ENCODE peak calls at places on chromosomes 16 and 17, in six cellular contexts. One of them, this sample, is unnamed.

GRCh38 chr16:24652209-24652712 is 77.2 kb upstream of the TNRC6A start:
- DNase-seq in GM12891: no peak
- DNase-seq in K562: no peak
- DNase-seq in SK-N-SH: peak; percentile 30
- DNase-seq in HepG2: no peak
- DNase-seq in GM12878: no peak
- DNase-seq in this sample: no peak

GRCh38 chr16:53183442-53183841 is 128.7 kb downstream of the CHD9 start:
- DNase-seq in GM12891: no peak
- DNase-seq in K562: no peak
- DNase-seq in SK-N-SH: no peak
- DNase-seq in HepG2: peak; percentile 21
- DNase-seq in GM12878: no peak
- DNase-seq in this sample: no peak

GRCh38 chr16:58727796-58728568 is 6.1 kb downstream of the GOT2 start:
- DNase-seq in GM12891: no peak
- DNase-seq in K562: no peak
- DNase-seq in SK-N-SH: no peak
- DNase-seq in HepG2: no peak
- DNase-seq in GM12878: no peak
- DNase-seq in this sample: no peak

GRCh38 chr17:75950850-75951554 is 10.2 kb upstream of the FBF1 start:
- DNase-seq in GM12891: no peak
- DNase-seq in K562: no peak
- DNase-seq in SK-N-SH: no peak
- DNase-seq in HepG2: no peak
- DNase-seq in GM12878: no peak
- DNase-seq in this sample: no peak

GRCh38 chr16:5615868-5616642 is 518.5 kb upstream of the EEF2KMT start:
- DNase-seq in GM12891: peak; percentile 51
- DNase-seq in K562: peak; percentile 89
- DNase-seq in SK-N-SH: peak; percentile 84
- DNase-seq in HepG2: peak; percentile 35
- DNase-seq in GM12878: no peak
- DNase-seq in this sample: peak; percentile 33

GRCh38 chr16:13435415-13435814 is 484.5 kb upstream of the ERCC4 start:
- DNase-seq in GM12891: no peak
- DNase-seq in K562: no peak
- DNase-seq in SK-N-SH: no peak
- DNase-seq in HepG2: no peak
- DNase-seq in GM12878: no peak
- DNase-seq in this sample: no peak

GRCh38 chr16:15660203-15660601 is 10.2 kb downstream of the NDE1 start:
- DNase-seq in GM12891: no peak
- DNase-seq in K562: no peak
- DNase-seq in SK-N-SH: no peak
- DNase-seq in HepG2: peak; percentile 50
- DNase-seq in GM12878: no peak
- DNase-seq in this sample: no peak

GRCh38 chr17:44501866-44502265 is 1.3 kb downstream of the GPATCH8 start:
- DNase-seq in GM12891: no peak
- DNase-seq in K562: no peak
- DNase-seq in SK-N-SH: no peak
- DNase-seq in HepG2: no peak
- DNase-seq in GM12878: no peak
- DNase-seq in this sample: no peak

GRCh38 chr16:49528035-49528434 is 154.4 kb downstream of the C16orf78 start:
- DNase-seq in GM12891: no peak
- DNase-seq in K562: no peak
- DNase-seq in SK-N-SH: peak; percentile 83
- DNase-seq in HepG2: no peak
- DNase-seq in GM12878: no peak
- DNase-seq in this sample: no peak

GRCh38 chr17:48570325-48571023 is 7.7 kb downstream of the HOXB4 start:
- DNase-seq in GM12891: no peak
- DNase-seq in K562: peak; percentile 62
- DNase-seq in SK-N-SH: no peak
- DNase-seq in HepG2: no peak
- DNase-seq in GM12878: no peak
- DNase-seq in this sample: no peak

GRCh38 chr16:75086281-75086680 is 30.3 kb downstream of the LDHD start:
- DNase-seq in GM12891: no peak
- DNase-seq in K562: no peak
- DNase-seq in SK-N-SH: no peak
- DNase-seq in HepG2: no peak
- DNase-seq in GM12878: no peak
- DNase-seq in this sample: no peak

GRCh38 chr17:61508912-61509311 is 56.7 kb downstream of the TBX4 start:
- DNase-seq in GM12891: no peak
- DNase-seq in K562: no peak
- DNase-seq in SK-N-SH: no peak
- DNase-seq in HepG2: no peak
- DNase-seq in GM12878: no peak
- DNase-seq in this sample: no peak
- TF ChIP-seq POLR2AphosphoS5 in GM12891: no peak
- TF ChIP-seq POLR2AphosphoS5 in K562: no peak
- TF ChIP-seq POLR2AphosphoS5 in SK-N-SH: no peak
- TF ChIP-seq POLR2AphosphoS5 in HepG2: no peak
- TF ChIP-seq POLR2AphosphoS5 in GM12878: no peak
- TF ChIP-seq POLR2AphosphoS5 in this sample: no peak

GRCh38 chr16:82636958-82637357 is 10.2 kb downstream of the CDH13 start:
- DNase-seq in GM12891: no peak
- DNase-seq in K562: no peak
- DNase-seq in SK-N-SH: no peak
- DNase-seq in HepG2: no peak
- DNase-seq in GM12878: no peak
- DNase-seq in this sample: no peak

GRCh38 chr16:82639666-82640336 is 13.0 kb downstream of the CDH13 start:
- DNase-seq in GM12891: peak; percentile 46
- DNase-seq in K562: peak; percentile 62
- DNase-seq in SK-N-SH: peak; percentile 68
- DNase-seq in HepG2: peak; percentile 46
- DNase-seq in GM12878: no peak
- DNase-seq in this sample: no peak

GRCh38 chr16:82636485-82636884 is 9.7 kb downstream of the CDH13 start:
- DNase-seq in GM12891: no peak
- DNase-seq in K562: no peak
- DNase-seq in SK-N-SH: no peak
- DNase-seq in HepG2: no peak
- DNase-seq in GM12878: no peak
- DNase-seq in this sample: no peak

GRCh38 chr16:82639263-82639662 is 12.5 kb downstream of the CDH13 start:
- DNase-seq in GM12891: no peak
- DNase-seq in K562: no peak
- DNase-seq in SK-N-SH: no peak
- DNase-seq in HepG2: no peak
- DNase-seq in GM12878: no peak
- DNase-seq in this sample: no peak

DNA sequence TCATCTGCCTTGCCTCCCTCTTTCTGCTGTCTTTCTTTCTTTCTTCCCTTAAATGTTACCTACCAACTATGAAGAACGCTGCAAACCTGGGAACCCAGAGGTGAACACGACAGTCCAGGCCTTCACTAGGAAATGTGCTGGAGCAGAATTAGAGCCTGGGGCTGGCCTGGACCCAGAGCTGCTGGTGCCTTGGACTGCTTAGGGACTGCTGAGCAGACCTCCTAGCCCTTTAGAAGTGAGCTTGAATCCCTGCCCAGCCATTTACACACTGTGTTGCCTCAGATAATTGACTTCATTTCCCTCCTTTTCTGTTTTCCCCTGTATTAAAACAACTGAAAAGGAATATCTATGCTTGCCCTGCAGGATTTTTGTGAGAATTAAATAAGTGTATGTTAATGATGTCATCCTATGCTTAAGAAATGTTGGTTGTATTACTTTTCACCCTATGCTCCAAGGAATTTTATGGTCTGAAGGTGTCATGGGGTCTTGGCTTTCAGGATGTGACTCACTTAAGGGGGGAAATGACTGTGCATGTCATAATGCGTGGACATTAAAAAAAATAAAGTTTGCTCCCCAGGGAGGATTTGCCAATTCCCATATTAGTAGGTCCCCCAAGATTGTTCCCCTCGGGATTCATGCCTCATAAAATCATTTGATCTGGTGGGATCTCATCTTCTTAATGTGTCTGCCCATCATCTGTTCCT is 11.5 kb downstream of the CDH13 start:
- DNase-seq in GM12891: no peak
- DNase-seq in K562: no peak
- DNase-seq in SK-N-SH: no peak
- DNase-seq in HepG2: no peak
- DNase-seq in GM12878: no peak
- DNase-seq in this sample: no peak
- TF ChIP-seq TAF1 in GM12891: no peak
- TF ChIP-seq TAF1 in K562: no peak
- TF ChIP-seq TAF1 in SK-N-SH: no peak
- TF ChIP-seq TAF1 in HepG2: no peak
- TF ChIP-seq TAF1 in GM12878: no peak
- TF ChIP-seq TAF1 in this sample: no peak

GRCh38 chr17:67285360-67285759 is 40.4 kb upstream of the HELZ start:
- DNase-seq in GM12891: no peak
- DNase-seq in K562: no peak
- DNase-seq in SK-N-SH: no peak
- DNase-seq in HepG2: no peak
- DNase-seq in GM12878: no peak
- DNase-seq in this sample: no peak

GRCh38 chr17:67290994-67291362 is 46.0 kb upstream of the HELZ start:
- DNase-seq in GM12891: no peak
- DNase-seq in K562: no peak
- DNase-seq in SK-N-SH: peak; percentile 39
- DNase-seq in HepG2: no peak
- DNase-seq in GM12878: no peak
- DNase-seq in this sample: no peak

GRCh38 chr17:67290244-67290993 is 45.4 kb upstream of the HELZ start:
- DNase-seq in GM12891: no peak
- DNase-seq in K562: no peak
- DNase-seq in SK-N-SH: no peak
- DNase-seq in HepG2: no peak
- DNase-seq in GM12878: no peak
- DNase-seq in this sample: no peak

GRCh38 chr17:67293251-67294203 is 48.5 kb upstream of the HELZ start:
- DNase-seq in GM12891: peak; percentile 69
- DNase-seq in K562: peak; percentile 70
- DNase-seq in SK-N-SH: peak; percentile 62
- DNase-seq in HepG2: peak; percentile 72
- DNase-seq in GM12878: peak; percentile 4
- DNase-seq in this sample: peak; percentile 65

GRCh38 chr17:67289174-67289876 is 44.3 kb upstream of the HELZ start:
- DNase-seq in GM12891: no peak
- DNase-seq in K562: no peak
- DNase-seq in SK-N-SH: no peak
- DNase-seq in HepG2: no peak
- DNase-seq in GM12878: no peak
- DNase-seq in this sample: no peak
- TF ChIP-seq POLR2AphosphoS5 in GM12891: no peak
- TF ChIP-seq POLR2AphosphoS5 in K562: no peak
- TF ChIP-seq POLR2AphosphoS5 in SK-N-SH: no peak
- TF ChIP-seq POLR2AphosphoS5 in HepG2: no peak
- TF ChIP-seq POLR2AphosphoS5 in GM12878: no peak
- TF ChIP-seq POLR2AphosphoS5 in this sample: no peak

DNA sequence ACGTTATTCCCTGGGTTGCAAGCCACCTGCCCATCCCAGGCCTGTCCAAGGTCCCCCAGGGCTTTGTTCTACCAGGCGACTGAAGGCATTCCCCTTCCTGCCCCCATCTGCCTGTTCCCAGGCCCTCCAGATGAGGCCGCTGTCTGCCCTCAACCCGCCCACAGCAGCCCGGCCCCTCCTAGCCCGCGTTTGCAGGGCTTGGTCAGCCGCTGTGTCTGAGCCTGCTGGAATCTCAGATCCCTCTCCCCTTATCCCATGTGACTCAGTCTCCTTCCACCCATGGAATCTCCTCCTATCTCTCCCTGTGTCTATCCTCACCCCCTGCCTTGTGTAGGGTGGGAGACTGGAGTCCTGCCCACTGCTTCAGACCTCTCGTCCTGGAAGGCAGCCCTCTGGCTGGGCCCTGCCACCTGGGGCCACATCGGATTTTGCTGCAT is 186.0 kb upstream of the TNRC6C start:
- DNase-seq in GM12891: peak; percentile 75
- DNase-seq in K562: peak; percentile 84
- DNase-seq in SK-N-SH: peak; percentile 85
- DNase-seq in HepG2: peak; percentile 56
- DNase-seq in GM12878: no peak
- DNase-seq in this sample: peak; percentile 75
- TF ChIP-seq TAF1 in GM12891: no peak
- TF ChIP-seq TAF1 in K562: no peak
- TF ChIP-seq TAF1 in SK-N-SH: no peak
- TF ChIP-seq TAF1 in HepG2: no peak
- TF ChIP-seq TAF1 in GM12878: no peak
- TF ChIP-seq TAF1 in this sample: no peak

DNA sequence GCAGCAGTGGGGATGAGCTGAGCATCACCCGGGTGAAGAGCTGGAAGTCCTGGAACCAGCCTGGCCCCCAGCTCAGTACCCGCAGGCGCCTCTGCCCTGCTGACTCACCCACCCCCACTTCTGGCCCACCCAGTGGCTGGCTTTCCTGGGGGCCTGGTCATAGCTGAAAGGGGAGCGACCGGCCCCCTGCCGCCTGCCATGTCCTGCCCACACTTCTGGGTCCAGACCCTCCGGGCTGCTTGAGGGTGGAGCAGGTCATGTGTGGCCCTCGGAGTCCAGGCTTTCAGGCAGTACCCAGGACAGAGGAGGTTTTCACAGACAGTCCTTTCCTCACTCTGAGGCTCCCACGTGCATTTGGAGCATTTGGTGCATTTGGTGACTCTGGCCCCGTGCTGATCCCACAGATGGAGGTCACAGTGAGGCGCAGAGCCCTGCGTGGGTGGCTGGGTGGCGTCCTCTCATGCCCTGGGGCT is 7.1 kb upstream of the PIEZO1 start:
- DNase-seq in GM12891: no peak
- DNase-seq in K562: no peak
- DNase-seq in SK-N-SH: no peak
- DNase-seq in HepG2: no peak
- DNase-seq in GM12878: no peak
- DNase-seq in this sample: no peak
- TF ChIP-seq POLR2AphosphoS5 in GM12891: no peak
- TF ChIP-seq POLR2AphosphoS5 in K562: no peak
- TF ChIP-seq POLR2AphosphoS5 in SK-N-SH: no peak
- TF ChIP-seq POLR2AphosphoS5 in HepG2: no peak
- TF ChIP-seq POLR2AphosphoS5 in GM12878: no peak
- TF ChIP-seq POLR2AphosphoS5 in this sample: no peak

GRCh38 chr17:78266231-78266631 is 34.8 kb downstream of the TMEM235 start:
- DNase-seq in GM12891: no peak
- DNase-seq in K562: peak; percentile 44
- DNase-seq in SK-N-SH: peak; percentile 32
- DNase-seq in HepG2: no peak
- DNase-seq in GM12878: no peak
- DNase-seq in this sample: no peak

GRCh38 chr17:78266771-78267170 is 35.3 kb downstream of the TMEM235 start:
- DNase-seq in GM12891: no peak
- DNase-seq in K562: no peak
- DNase-seq in SK-N-SH: peak; percentile 51
- DNase-seq in HepG2: no peak
- DNase-seq in GM12878: no peak
- DNase-seq in this sample: no peak

GRCh38 chr17:78263736-78264340 is 32.4 kb downstream of the TMEM235 start:
- DNase-seq in GM12891: no peak
- DNase-seq in K562: no peak
- DNase-seq in SK-N-SH: no peak
- DNase-seq in HepG2: no peak
- DNase-seq in GM12878: no peak
- DNase-seq in this sample: no peak

GRCh38 chr17:78265121-78265520 is 33.7 kb downstream of the TMEM235 start:
- DNase-seq in GM12891: no peak
- DNase-seq in K562: no peak
- DNase-seq in SK-N-SH: peak; percentile 20
- DNase-seq in HepG2: no peak
- DNase-seq in GM12878: no peak
- DNase-seq in this sample: no peak

GRCh38 chr17:78263063-78263735 is 31.8 kb downstream of the TMEM235 start:
- DNase-seq in GM12891: no peak
- DNase-seq in K562: peak; percentile 68
- DNase-seq in SK-N-SH: peak; percentile 90
- DNase-seq in HepG2: peak; percentile 43
- DNase-seq in GM12878: no peak
- DNase-seq in this sample: no peak
- TF ChIP-seq TAF1 in GM12891: no peak
- TF ChIP-seq TAF1 in K562: peak; percentile 55
- TF ChIP-seq TAF1 in SK-N-SH: no peak
- TF ChIP-seq TAF1 in HepG2: no peak
- TF ChIP-seq TAF1 in GM12878: no peak
- TF ChIP-seq TAF1 in this sample: no peak